ENCODE peak calls at places on chromosomes 5 and 9, in eight cellular contexts. One of them, this sample, is unnamed.

GRCh38 chr5:142782976-142783539 is 12.9 kb downstream of the ARHGAP26 start:
- DNase-seq in ascending aorta: no peak
- DNase-seq in B cell: no peak
- DNase-seq in adrenal gland: no peak
- DNase-seq in GM20000: no peak
- DNase-seq in HCT116: no peak
- DNase-seq in cardiac fibroblast: no peak
- DNase-seq in CD8-positive, alpha-beta T cell: no peak
- DNase-seq in this sample: no peak

GRCh38 chr9:113520109-113520642 is 56.6 kb downstream of the RGS3 start:
- DNase-seq in CD8-positive, alpha-beta T cell: peak
- DNase-seq in GM20000: peak
- DNase-seq in HCT116: no peak
- DNase-seq in ascending aorta: no peak
- DNase-seq in B cell: no peak
- DNase-seq in cardiac fibroblast: peak
- DNase-seq in adrenal gland: no peak
- DNase-seq in this sample: no peak

GRCh38 chr9:137027369-137028012 is 546 bp downstream of the ABCA2 start:
- DNase-seq in ascending aorta: no peak
- DNase-seq in GM20000: no peak
- DNase-seq in B cell: no peak
- DNase-seq in CD8-positive, alpha-beta T cell: no peak
- DNase-seq in cardiac fibroblast: no peak
- DNase-seq in adrenal gland: peak
- DNase-seq in HCT116: no peak
- DNase-seq in this sample: no peak

GRCh38 chr5:76542887-76543690 is 80.1 kb downstream of the F2RL2 start:
- DNase-seq in cardiac fibroblast: no peak
- DNase-seq in adrenal gland: peak
- DNase-seq in B cell: peak
- DNase-seq in CD8-positive, alpha-beta T cell: peak
- DNase-seq in HCT116: no peak
- DNase-seq in GM20000: no peak
- DNase-seq in ascending aorta: peak
- DNase-seq in this sample: no peak

GRCh38 chr5:8981496-8981895 is 564.4 kb downstream of the SEMA5A start:
- DNase-seq in GM20000: no peak
- DNase-seq in cardiac fibroblast: peak
- DNase-seq in adrenal gland: no peak
- DNase-seq in HCT116: no peak
- DNase-seq in CD8-positive, alpha-beta T cell: no peak
- DNase-seq in ascending aorta: no peak
- DNase-seq in B cell: no peak
- DNase-seq in this sample: no peak

GRCh38 chr9:112233769-112234168 is 58.7 kb upstream of the SUSD1 start:
- DNase-seq in B cell: no peak
- DNase-seq in adrenal gland: peak
- DNase-seq in ascending aorta: no peak
- DNase-seq in cardiac fibroblast: peak
- DNase-seq in HCT116: no peak
- DNase-seq in GM20000: no peak
- DNase-seq in CD8-positive, alpha-beta T cell: no peak
- DNase-seq in this sample: no peak

GRCh38 chr5:83577036-83577636 is 105.6 kb downstream of the VCAN start:
- DNase-seq in cardiac fibroblast: peak
- DNase-seq in B cell: no peak
- DNase-seq in adrenal gland: peak
- DNase-seq in HCT116: peak
- DNase-seq in CD8-positive, alpha-beta T cell: no peak
- DNase-seq in ascending aorta: no peak
- DNase-seq in GM20000: no peak
- DNase-seq in this sample: no peak

GRCh38 chr5:13997514-13997913 is 53.0 kb upstream of the DNAH5 start:
- DNase-seq in HCT116: no peak
- DNase-seq in cardiac fibroblast: no peak
- DNase-seq in ascending aorta: no peak
- DNase-seq in adrenal gland: no peak
- DNase-seq in B cell: no peak
- DNase-seq in GM20000: no peak
- DNase-seq in CD8-positive, alpha-beta T cell: no peak
- DNase-seq in this sample: no peak

GRCh38 chr5:121182788-121183490 is 668.7 kb upstream of the FTMT start:
- DNase-seq in HCT116: no peak
- DNase-seq in cardiac fibroblast: peak
- DNase-seq in ascending aorta: no peak
- DNase-seq in GM20000: no peak
- DNase-seq in CD8-positive, alpha-beta T cell: no peak
- DNase-seq in B cell: no peak
- DNase-seq in adrenal gland: no peak
- DNase-seq in this sample: no peak

GRCh38 chr9:2623866-2624682 is 2.5 kb downstream of the VLDLR start:
- DNase-seq in adrenal gland: no peak
- DNase-seq in ascending aorta: no peak
- DNase-seq in cardiac fibroblast: no peak
- DNase-seq in GM20000: no peak
- DNase-seq in CD8-positive, alpha-beta T cell: no peak
- DNase-seq in HCT116: no peak
- DNase-seq in B cell: no peak
- DNase-seq in this sample: no peak

GRCh38 chr5:116573617-116574431 is 799 bp downstream of the SEMA6A start:
- DNase-seq in adrenal gland: peak
- DNase-seq in HCT116: no peak
- DNase-seq in GM20000: peak
- DNase-seq in B cell: no peak
- DNase-seq in cardiac fibroblast: peak
- DNase-seq in ascending aorta: no peak
- DNase-seq in CD8-positive, alpha-beta T cell: no peak
- DNase-seq in this sample: no peak

GRCh38 chr5:158382473-158382872 is 523.5 kb upstream of the CLINT1 start:
- DNase-seq in B cell: no peak
- DNase-seq in GM20000: peak
- DNase-seq in ascending aorta: peak
- DNase-seq in adrenal gland: peak
- DNase-seq in HCT116: peak
- DNase-seq in CD8-positive, alpha-beta T cell: no peak
- DNase-seq in cardiac fibroblast: peak
- DNase-seq in this sample: peak

GRCh38 chr5:153777681-153778080 is 261.0 kb downstream of the FAM114A2 start:
- DNase-seq in HCT116: no peak
- DNase-seq in ascending aorta: no peak
- DNase-seq in CD8-positive, alpha-beta T cell: no peak
- DNase-seq in B cell: no peak
- DNase-seq in adrenal gland: no peak
- DNase-seq in GM20000: no peak
- DNase-seq in cardiac fibroblast: no peak
- DNase-seq in this sample: no peak

GRCh38 chr9:122126340-122127333 is 32.9 kb downstream of the NDUFA8 start:
- DNase-seq in CD8-positive, alpha-beta T cell: no peak
- DNase-seq in ascending aorta: no peak
- DNase-seq in HCT116: no peak
- DNase-seq in adrenal gland: no peak
- DNase-seq in GM20000: no peak
- DNase-seq in cardiac fibroblast: peak
- DNase-seq in B cell: no peak
- DNase-seq in this sample: no peak

GRCh38 chr9:25964239-25964638 is 286.0 kb upstream of the TUSC1 start:
- DNase-seq in CD8-positive, alpha-beta T cell: no peak
- DNase-seq in B cell: no peak
- DNase-seq in adrenal gland: peak
- DNase-seq in GM20000: peak
- DNase-seq in HCT116: peak
- DNase-seq in cardiac fibroblast: peak
- DNase-seq in ascending aorta: no peak
- DNase-seq in this sample: no peak

DNA sequence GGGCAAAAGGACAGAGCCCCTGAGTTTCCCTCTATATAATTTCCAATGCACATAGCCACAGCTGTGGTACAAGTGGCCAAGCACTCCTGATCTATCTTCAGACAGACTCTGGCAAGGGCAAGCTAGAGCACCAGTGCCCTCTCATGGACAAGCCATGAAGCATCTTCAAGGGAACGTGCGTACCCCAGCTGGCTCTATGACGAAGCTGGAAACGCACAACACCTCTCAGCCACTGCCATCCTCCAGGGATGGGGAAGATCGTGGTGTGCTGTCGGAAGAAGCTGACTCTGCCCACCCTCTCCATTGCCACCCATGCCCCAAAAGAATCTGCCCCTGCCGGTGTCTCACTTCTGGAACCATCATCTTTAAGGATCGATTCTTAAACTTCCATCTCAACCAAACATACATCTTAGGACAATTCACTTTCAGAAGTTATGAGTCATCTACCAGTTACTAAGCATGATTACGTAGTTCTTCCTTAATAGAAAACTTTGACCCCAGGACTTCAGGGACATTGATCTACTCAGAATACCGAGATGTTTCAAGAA is 482.9 kb downstream of the AGTPBP1 start:
- DNase-seq in GM20000: peak
- DNase-seq in CD8-positive, alpha-beta T cell: no peak
- DNase-seq in cardiac fibroblast: peak
- DNase-seq in ascending aorta: no peak
- DNase-seq in adrenal gland: peak
- DNase-seq in HCT116: peak
- DNase-seq in B cell: no peak
- DNase-seq in this sample: no peak
- TF ChIP-seq CTCF in GM20000: peak
- TF ChIP-seq CTCF in CD8-positive, alpha-beta T cell: no peak
- TF ChIP-seq CTCF in cardiac fibroblast: peak
- TF ChIP-seq CTCF in ascending aorta: peak
- TF ChIP-seq CTCF in adrenal gland: peak
- TF ChIP-seq CTCF in HCT116: peak
- TF ChIP-seq CTCF in B cell: no peak
- TF ChIP-seq CTCF in this sample: no peak

DNA sequence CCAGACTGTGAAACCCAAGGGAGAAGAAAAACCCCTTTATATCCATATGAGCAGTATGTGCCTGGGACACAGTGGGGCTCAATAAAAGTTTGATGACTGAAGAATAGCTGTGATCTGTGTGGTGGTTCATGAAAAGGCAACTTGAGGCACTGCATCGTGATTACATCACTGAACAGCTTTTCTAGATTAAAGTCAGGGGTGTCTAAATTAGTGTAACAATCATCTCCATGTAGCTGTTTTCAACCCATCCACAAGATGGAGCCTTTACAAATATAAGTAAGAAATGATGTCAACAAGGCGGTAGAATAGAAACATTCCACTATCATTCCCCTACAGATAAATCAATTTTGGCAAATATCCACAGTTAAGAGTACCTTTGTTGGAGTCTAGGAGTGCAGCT is 55.5 kb downstream of the PRRC1 start:
- DNase-seq in HCT116: no peak
- DNase-seq in adrenal gland: no peak
- DNase-seq in GM20000: no peak
- DNase-seq in ascending aorta: no peak
- DNase-seq in CD8-positive, alpha-beta T cell: no peak
- DNase-seq in B cell: no peak
- DNase-seq in cardiac fibroblast: peak
- DNase-seq in this sample: no peak
- TF ChIP-seq CTCF in HCT116: peak
- TF ChIP-seq CTCF in adrenal gland: no peak
- TF ChIP-seq CTCF in GM20000: no peak
- TF ChIP-seq CTCF in ascending aorta: no peak
- TF ChIP-seq CTCF in CD8-positive, alpha-beta T cell: no peak
- TF ChIP-seq CTCF in B cell: no peak
- TF ChIP-seq CTCF in cardiac fibroblast: peak
- TF ChIP-seq CTCF in this sample: no peak

DNA sequence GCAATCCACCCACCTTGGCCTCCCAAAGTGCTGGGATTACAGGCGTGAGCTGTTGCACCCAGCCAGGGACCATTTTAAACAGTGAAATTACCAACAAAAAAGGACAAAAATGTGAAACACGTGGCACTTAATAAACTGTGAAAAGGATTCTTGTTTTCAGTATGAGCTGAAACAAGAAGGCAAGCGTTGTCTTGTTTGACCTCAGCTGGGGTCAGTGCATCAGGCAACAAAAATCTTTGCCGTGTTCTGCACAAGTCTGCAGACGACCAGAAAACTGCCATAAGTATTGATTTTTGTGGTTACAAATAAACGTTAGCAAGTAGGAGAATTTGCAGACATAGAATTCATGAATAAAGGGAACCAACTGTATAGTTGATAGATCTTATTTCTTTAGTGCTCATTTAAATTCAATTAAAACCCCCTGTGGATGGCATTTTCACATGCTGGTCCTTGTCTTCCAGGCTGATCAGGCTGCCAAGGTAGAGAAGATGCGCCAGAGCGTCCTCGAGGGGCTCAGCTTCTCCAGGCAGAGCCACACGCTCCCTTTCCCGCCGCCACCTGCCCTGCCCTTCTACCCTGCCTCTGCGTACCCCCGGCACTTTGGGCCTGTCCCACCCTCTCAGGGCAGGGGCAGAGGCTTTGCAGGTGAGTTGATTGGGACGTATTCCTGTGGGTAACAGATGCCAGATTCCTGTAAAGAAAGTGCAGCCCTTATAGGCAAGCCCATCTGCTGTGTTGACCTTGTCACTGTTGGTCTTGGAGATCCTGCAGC is 18.8 kb upstream of the PHF2 start:
- DNase-seq in cardiac fibroblast: no peak
- DNase-seq in B cell: no peak
- DNase-seq in GM20000: no peak
- DNase-seq in CD8-positive, alpha-beta T cell: no peak
- DNase-seq in adrenal gland: no peak
- DNase-seq in HCT116: no peak
- DNase-seq in ascending aorta: no peak
- DNase-seq in this sample: no peak
- TF ChIP-seq CTCF in cardiac fibroblast: no peak
- TF ChIP-seq CTCF in B cell: no peak
- TF ChIP-seq CTCF in GM20000: no peak
- TF ChIP-seq CTCF in CD8-positive, alpha-beta T cell: no peak
- TF ChIP-seq CTCF in adrenal gland: no peak
- TF ChIP-seq CTCF in HCT116: no peak
- TF ChIP-seq CTCF in ascending aorta: no peak
- TF ChIP-seq CTCF in this sample: no peak

GRCh38 chr9:34866614-34867013 is 91.5 kb upstream of the PHF24 start:
- DNase-seq in cardiac fibroblast: no peak
- DNase-seq in CD8-positive, alpha-beta T cell: no peak
- DNase-seq in GM20000: no peak
- DNase-seq in HCT116: no peak
- DNase-seq in B cell: no peak
- DNase-seq in adrenal gland: no peak
- DNase-seq in ascending aorta: no peak
- DNase-seq in this sample: no peak

GRCh38 chr9:34863426-34863825 is 94.7 kb upstream of the PHF24 start:
- DNase-seq in HCT116: no peak
- DNase-seq in ascending aorta: no peak
- DNase-seq in GM20000: no peak
- DNase-seq in adrenal gland: no peak
- DNase-seq in CD8-positive, alpha-beta T cell: no peak
- DNase-seq in B cell: no peak
- DNase-seq in cardiac fibroblast: no peak
- DNase-seq in this sample: no peak

DNA sequence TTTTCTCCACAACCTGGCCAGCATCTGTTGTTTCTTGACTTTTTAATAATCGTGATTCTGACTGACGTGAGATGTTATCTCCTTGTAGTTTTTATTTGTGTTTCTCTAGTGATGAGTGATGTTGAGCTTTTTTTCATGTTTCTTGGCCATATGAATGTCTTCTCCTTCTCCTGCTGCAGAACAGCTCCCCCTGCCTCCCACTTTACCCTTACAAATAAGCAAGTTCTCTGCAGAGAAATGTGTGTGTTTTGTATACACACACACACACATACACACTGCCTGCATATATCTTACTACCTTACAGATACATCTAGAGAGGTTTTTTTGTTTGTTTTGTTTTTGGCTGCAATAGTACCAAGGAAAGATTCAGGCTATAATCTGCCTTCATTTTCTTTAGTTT is 88.7 kb upstream of the PHF24 start:
- DNase-seq in ascending aorta: no peak
- DNase-seq in HCT116: peak
- DNase-seq in adrenal gland: no peak
- DNase-seq in CD8-positive, alpha-beta T cell: no peak
- DNase-seq in B cell: no peak
- DNase-seq in GM20000: no peak
- DNase-seq in cardiac fibroblast: peak
- DNase-seq in this sample: no peak
- TF ChIP-seq CTCF in ascending aorta: no peak
- TF ChIP-seq CTCF in HCT116: peak
- TF ChIP-seq CTCF in adrenal gland: peak
- TF ChIP-seq CTCF in CD8-positive, alpha-beta T cell: no peak
- TF ChIP-seq CTCF in B cell: no peak
- TF ChIP-seq CTCF in GM20000: no peak
- TF ChIP-seq CTCF in cardiac fibroblast: peak
- TF ChIP-seq CTCF in this sample: no peak

This sample was measured in omental fat pad.